ENCODE peak calls at places on chromosomes 11 and 22, in five cellular contexts. L, T, H, Q and S are unnamed samples.

GRCh38 chr11:104946907-104947306 is 21.5 kb downstream of the CASP4 start:
- DNase-seq in L (no peak), T (no peak), H (no peak), Q (peak), S (no peak)

GRCh38 chr11:36376315-36376887 is 80.3 kb downstream of the PRR5L start:
- DNase-seq in L (peak), T (peak), H (peak), Q (peak), S (no peak)

GRCh38 chr11:124075841-124076571 is 34.9 kb upstream of the OR10G7 start:
- DNase-seq in L (peak), T (no peak), H (no peak), Q (no peak), S (no peak)

GRCh38 chr22:24086310-24086709 is 75.2 kb downstream of the CABIN1 start:
- DNase-seq in L (no peak), T (no peak), H (no peak), Q (no peak), S (no peak)

GRCh38 chr22:46454910-46455269 is 82.5 kb downstream of the CELSR1 start:
- DNase-seq in L (no peak), T (no peak), H (no peak), Q (no peak), S (no peak)

GRCh38 chr22:23067023-23067650 is 3.2 kb upstream of the GNAZ start:
- DNase-seq in L (peak), T (peak), H (no peak), Q (no peak), S (peak)

GRCh38 chr11:19374189-19374588 is 133.4 kb upstream of the E2F8 start:
- DNase-seq in L (no peak), T (no peak), H (no peak), Q (no peak), S (no peak)

GRCh38 chr11:67584205-67584880 is 731 bp downstream of the GSTP1 start:
- DNase-seq in L (peak), T (peak), H (peak), Q (peak), S (peak)

GRCh38 chr22:40567106-40567505 is 69.4 kb downstream of the MRTFA start:
- DNase-seq in L (no peak), T (no peak), H (no peak), Q (no peak), S (no peak)

GRCh38 chr22:44369241-44369652 is 56.5 kb upstream of the SHISAL1 start:
- DNase-seq in L (peak), T (no peak), H (peak), Q (peak), S (no peak)

GRCh38 chr11:61488651-61489291 is 19.8 kb upstream of the LRRC10B start:
- DNase-seq in L (no peak), T (peak), H (peak), Q (peak), S (peak)
- H3K4me3 ChIP-seq in L (no peak), T (peak), H (peak), Q (no peak), S (peak)

DNA sequence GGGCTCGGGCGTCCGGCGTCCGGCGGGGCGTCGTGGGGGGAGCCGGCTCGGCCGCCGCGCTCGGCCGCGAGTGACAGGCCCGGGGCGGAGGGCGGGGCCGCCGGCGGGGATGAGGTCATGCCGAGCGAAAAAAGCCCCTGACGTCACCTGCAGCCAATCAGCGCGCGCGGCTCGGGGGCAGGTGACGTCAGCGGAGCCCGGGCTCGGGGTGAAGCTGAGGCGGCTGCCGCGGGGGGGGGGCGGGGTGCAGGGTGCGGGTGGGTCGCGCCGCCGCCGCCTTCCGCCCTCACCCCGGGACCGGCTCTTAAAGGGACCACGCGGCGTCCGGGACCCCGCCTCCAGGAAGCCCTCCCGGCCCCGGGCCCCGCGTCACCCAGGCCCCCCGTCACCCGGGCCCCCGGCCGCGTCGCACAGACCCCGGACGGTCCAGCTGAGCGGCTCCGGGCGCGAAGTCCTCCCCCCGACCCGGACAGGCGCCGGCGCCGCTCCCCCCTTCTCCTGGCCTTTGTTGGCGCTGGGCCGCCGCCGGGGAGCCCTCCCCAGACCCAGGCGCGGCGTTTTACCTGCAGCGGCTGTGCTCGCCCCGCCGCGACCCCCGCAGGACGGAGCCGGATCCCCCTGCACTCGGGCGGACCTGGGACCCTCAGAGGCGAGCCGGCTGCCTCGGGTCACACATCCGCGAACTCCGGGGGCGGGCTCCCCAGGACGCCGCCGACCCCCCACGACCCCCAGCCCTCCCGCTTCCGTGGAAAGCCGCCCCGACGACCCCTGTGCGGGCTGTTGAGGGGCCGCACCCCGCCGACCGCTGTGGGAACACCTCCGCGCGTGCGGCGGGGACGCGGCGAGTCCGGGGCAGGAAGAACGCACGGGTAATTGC is at the start of gene DUSP8:
- DNase-seq in L (peak), T (peak), H (peak), Q (peak), S (peak)
- H3K27ac ChIP-seq in L (peak), T (peak), H (peak), Q (no peak), S (peak)

GRCh38 chr22:36619797-36620390 is 83.7 kb downstream of the CACNG2 start:
- DNase-seq in L (no peak), T (no peak), H (no peak), Q (no peak), S (no peak)
- TF ChIP-seq CTCF in L (no peak), T (no peak), H (no peak), Q (no peak), S (no peak)

DNA sequence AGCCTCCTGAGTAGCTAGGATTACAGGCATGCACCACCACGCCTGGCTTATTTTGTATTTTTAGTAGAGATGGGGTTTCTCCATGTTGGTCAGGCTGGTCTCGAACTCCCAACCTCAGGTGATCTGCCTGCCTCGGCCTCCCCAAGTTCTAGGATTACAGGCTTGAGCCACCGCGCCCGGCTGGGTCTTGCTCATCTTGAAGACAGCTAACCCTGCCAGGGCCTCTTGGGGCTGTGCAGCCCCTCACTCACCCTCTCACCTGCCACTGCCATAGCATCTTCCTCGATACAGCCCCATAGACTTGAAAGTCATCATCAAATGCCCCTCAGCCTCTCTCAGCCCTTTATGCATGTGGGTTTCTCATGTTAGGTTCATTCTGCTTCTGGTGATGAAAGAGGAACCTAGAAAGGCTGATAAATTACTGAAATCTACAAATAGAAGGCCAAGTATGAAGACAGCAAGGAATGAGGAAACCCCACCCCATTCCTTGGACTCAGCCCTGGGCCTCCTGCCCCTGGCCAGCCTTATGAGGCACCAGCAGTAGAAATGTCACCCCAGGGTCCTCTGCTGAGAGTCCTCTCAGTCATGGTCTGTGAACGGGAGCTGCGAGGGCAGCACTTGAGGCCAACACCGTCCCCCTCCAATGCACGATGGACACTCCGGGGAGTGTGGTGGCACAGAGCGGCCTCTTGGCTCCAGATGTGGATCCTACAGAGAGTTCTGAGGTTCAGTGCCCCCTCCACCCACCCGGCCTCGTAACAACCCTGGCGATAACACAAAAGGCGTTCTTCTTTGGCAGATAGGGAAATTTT is 24.8 kb downstream of the SCGB1A1 start:
- DNase-seq in L (no peak), T (no peak), H (peak), Q (no peak), S (peak)
- H3K4me3 ChIP-seq in L (no peak), T (peak), H (peak), Q (no peak), S (peak)

DNA sequence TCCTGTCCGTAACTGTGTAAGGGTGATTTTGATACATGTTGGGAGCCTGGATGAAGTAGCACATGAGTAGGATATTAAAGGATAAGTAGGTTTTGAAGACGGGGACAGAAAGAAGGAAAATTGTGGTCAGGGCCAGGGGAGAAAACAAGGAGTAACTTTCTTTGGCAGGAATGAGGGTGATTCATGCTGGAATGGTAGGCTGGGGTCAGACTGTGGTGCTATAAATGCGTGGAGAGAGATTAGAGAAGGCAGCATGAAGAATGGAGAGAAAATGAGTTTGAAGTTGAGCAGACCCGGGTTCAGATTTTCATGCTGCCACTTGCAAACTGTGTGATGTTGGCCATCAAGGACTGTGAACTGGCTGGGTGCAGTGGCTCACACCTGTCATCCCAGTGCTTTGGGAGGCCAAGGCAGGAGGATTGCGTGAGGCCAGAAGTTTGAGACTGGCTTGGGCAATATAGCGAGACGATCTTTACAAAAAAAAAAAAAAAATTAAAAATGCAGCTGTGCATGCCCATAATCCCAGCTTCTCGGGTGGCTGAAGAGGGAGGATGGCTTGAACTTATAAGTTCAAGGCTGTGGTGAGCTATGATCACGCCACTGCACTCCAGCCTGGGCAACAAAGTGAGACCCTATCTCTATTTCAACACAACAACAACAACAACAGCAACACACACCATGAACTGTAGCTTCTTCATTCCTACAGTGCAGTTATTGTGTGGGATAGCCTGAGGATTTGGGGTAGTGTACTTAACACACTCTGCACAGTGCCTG is 22.3 kb downstream of the ZBTB16 start:
- DNase-seq in L (no peak), T (no peak), H (no peak), Q (no peak), S (no peak)
- H3K27ac ChIP-seq in L (peak), T (peak), H (peak), Q (no peak), S (peak)

GRCh38 chr11:64878494-64879225 is at the start of gene EHD1:
- DNase-seq in L (peak), T (peak), H (peak), Q (peak), S (peak)
- TF ChIP-seq CTCF in L (peak), T (peak), H (peak), Q (peak), S (peak)